ENCODE peak calls at places on chromosomes 5 and 9, in seven cellular contexts. One of them, this sample, is unnamed.

GRCh38 chr9:33778700-33779351 is 16.5 kb upstream of the PRSS3 start:
- DNase-seq in erythroblast: peak
- DNase-seq in HFFc6: peak
- DNase-seq in Peyer's patch: peak
- DNase-seq in glomerular endothelial cell: no peak
- DNase-seq in mucosa of descending colon: no peak
- DNase-seq in GM12865: peak
- DNase-seq in this sample: no peak

GRCh38 chr5:3099526-3099925 is 348.0 kb upstream of the IRX2 start:
- DNase-seq in HFFc6: no peak
- DNase-seq in glomerular endothelial cell: no peak
- DNase-seq in mucosa of descending colon: no peak
- DNase-seq in erythroblast: no peak
- DNase-seq in GM12865: no peak
- DNase-seq in Peyer's patch: no peak
- DNase-seq in this sample: no peak

GRCh38 chr5:96189987-96190386 is 228.3 kb upstream of the ELL2 start:
- DNase-seq in mucosa of descending colon: no peak
- DNase-seq in Peyer's patch: no peak
- DNase-seq in erythroblast: no peak
- DNase-seq in HFFc6: no peak
- DNase-seq in glomerular endothelial cell: no peak
- DNase-seq in GM12865: no peak
- DNase-seq in this sample: no peak

GRCh38 chr5:134846641-134846960 is 833 bp downstream of the C5orf24 start:
- DNase-seq in erythroblast: peak
- DNase-seq in glomerular endothelial cell: no peak
- DNase-seq in GM12865: peak
- DNase-seq in mucosa of descending colon: no peak
- DNase-seq in HFFc6: no peak
- DNase-seq in Peyer's patch: no peak
- DNase-seq in this sample: no peak

GRCh38 chr5:158162026-158162425 is 303.1 kb upstream of the CLINT1 start:
- DNase-seq in erythroblast: no peak
- DNase-seq in HFFc6: no peak
- DNase-seq in glomerular endothelial cell: no peak
- DNase-seq in Peyer's patch: no peak
- DNase-seq in GM12865: no peak
- DNase-seq in mucosa of descending colon: no peak
- DNase-seq in this sample: no peak

GRCh38 chr5:9686211-9686610 is 56.1 kb upstream of the TAS2R1 start:
- DNase-seq in glomerular endothelial cell: no peak
- DNase-seq in Peyer's patch: no peak
- DNase-seq in HFFc6: peak
- DNase-seq in mucosa of descending colon: no peak
- DNase-seq in GM12865: no peak
- DNase-seq in erythroblast: no peak
- DNase-seq in this sample: no peak

GRCh38 chr5:172187118-172188032 is 649 bp downstream of the STK10 start:
- DNase-seq in glomerular endothelial cell: no peak
- DNase-seq in erythroblast: peak
- DNase-seq in HFFc6: peak
- DNase-seq in Peyer's patch: peak
- DNase-seq in GM12865: peak
- DNase-seq in mucosa of descending colon: peak
- DNase-seq in this sample: no peak

GRCh38 chr9:94847486-94847885 is 121.0 kb downstream of the AOPEP start:
- DNase-seq in GM12865: no peak
- DNase-seq in Peyer's patch: no peak
- DNase-seq in HFFc6: peak
- DNase-seq in erythroblast: no peak
- DNase-seq in glomerular endothelial cell: peak
- DNase-seq in mucosa of descending colon: no peak
- DNase-seq in this sample: no peak

GRCh38 chr5:173789031-173789920 is 98.9 kb upstream of the CPEB4 start:
- DNase-seq in GM12865: peak
- DNase-seq in Peyer's patch: no peak
- DNase-seq in glomerular endothelial cell: no peak
- DNase-seq in HFFc6: peak
- DNase-seq in mucosa of descending colon: no peak
- DNase-seq in erythroblast: peak
- DNase-seq in this sample: no peak

GRCh38 chr5:65474129-65474711 is 7.5 kb downstream of the ADAMTS6 start:
- DNase-seq in GM12865: no peak
- DNase-seq in glomerular endothelial cell: no peak
- DNase-seq in HFFc6: no peak
- DNase-seq in Peyer's patch: no peak
- DNase-seq in erythroblast: no peak
- DNase-seq in mucosa of descending colon: no peak
- DNase-seq in this sample: no peak

GRCh38 chr5:14243768-14244167 is 100.6 kb downstream of the TRIO start:
- DNase-seq in HFFc6: no peak
- DNase-seq in erythroblast: no peak
- DNase-seq in Peyer's patch: no peak
- DNase-seq in glomerular endothelial cell: no peak
- DNase-seq in GM12865: no peak
- DNase-seq in mucosa of descending colon: no peak
- DNase-seq in this sample: no peak

GRCh38 chr5:88675159-88675757 is 207.7 kb downstream of the MEF2C start:
- DNase-seq in mucosa of descending colon: no peak
- DNase-seq in GM12865: peak
- DNase-seq in glomerular endothelial cell: no peak
- DNase-seq in Peyer's patch: no peak
- DNase-seq in HFFc6: no peak
- DNase-seq in erythroblast: peak
- DNase-seq in this sample: no peak

GRCh38 chr9:111599092-111599947 is at the start of gene PTGR1:
- DNase-seq in glomerular endothelial cell: no peak
- DNase-seq in erythroblast: peak
- DNase-seq in HFFc6: peak
- DNase-seq in GM12865: peak
- DNase-seq in mucosa of descending colon: peak
- DNase-seq in Peyer's patch: no peak
- DNase-seq in this sample: peak

GRCh38 chr5:52710310-52710971 is 77.3 kb upstream of the ITGA1 start:
- DNase-seq in HFFc6: no peak
- DNase-seq in glomerular endothelial cell: no peak
- DNase-seq in Peyer's patch: no peak
- DNase-seq in GM12865: no peak
- DNase-seq in erythroblast: no peak
- DNase-seq in mucosa of descending colon: no peak
- DNase-seq in this sample: no peak

GRCh38 chr5:134132372-134133212 is 18.1 kb downstream of the TCF7 start:
- DNase-seq in mucosa of descending colon: peak
- DNase-seq in HFFc6: no peak
- DNase-seq in erythroblast: no peak
- DNase-seq in GM12865: peak
- DNase-seq in glomerular endothelial cell: no peak
- DNase-seq in Peyer's patch: peak
- DNase-seq in this sample: no peak

GRCh38 chr5:170117736-170118135 is 12.0 kb downstream of the FOXI1 start:
- DNase-seq in mucosa of descending colon: no peak
- DNase-seq in erythroblast: no peak
- DNase-seq in GM12865: no peak
- DNase-seq in HFFc6: no peak
- DNase-seq in Peyer's patch: no peak
- DNase-seq in glomerular endothelial cell: no peak
- DNase-seq in this sample: peak

GRCh38 chr5:36156619-36157018 is 4.7 kb downstream of the SKP2 start:
- DNase-seq in erythroblast: no peak
- DNase-seq in GM12865: no peak
- DNase-seq in Peyer's patch: no peak
- DNase-seq in mucosa of descending colon: no peak
- DNase-seq in glomerular endothelial cell: no peak
- DNase-seq in HFFc6: peak
- DNase-seq in this sample: no peak

GRCh38 chr5:39409036-39409435 is 15.7 kb downstream of the DAB2 start:
- DNase-seq in HFFc6: no peak
- DNase-seq in Peyer's patch: no peak
- DNase-seq in GM12865: no peak
- DNase-seq in mucosa of descending colon: no peak
- DNase-seq in erythroblast: no peak
- DNase-seq in glomerular endothelial cell: no peak
- DNase-seq in this sample: no peak

GRCh38 chr5:31269259-31269658 is 75.8 kb downstream of the CDH6 start:
- DNase-seq in HFFc6: no peak
- DNase-seq in glomerular endothelial cell: no peak
- DNase-seq in GM12865: no peak
- DNase-seq in Peyer's patch: no peak
- DNase-seq in mucosa of descending colon: no peak
- DNase-seq in erythroblast: no peak
- DNase-seq in this sample: no peak

GRCh38 chr5:74538206-74538661 is 102.3 kb downstream of the ENC1 start:
- DNase-seq in Peyer's patch: no peak
- DNase-seq in GM12865: no peak
- DNase-seq in glomerular endothelial cell: no peak
- DNase-seq in erythroblast: no peak
- DNase-seq in HFFc6: peak
- DNase-seq in mucosa of descending colon: no peak
- DNase-seq in this sample: no peak